ENCODE peak calls at places on chromosomes 13 and 19, in nine cellular contexts. M is hippocampal formation; R is mesendoderm; K is stimulated activated CD4-positive, alpha-beta T cell treated with anti-CD3 and anti-CD28 coated beads, Interleukin-12 subunit alpha, Interleukin-12 subunit beta, amount 100 ng/mL, for 24 hours; E is heart left ventricle; L is GM04504; T is NCI-H187; W is effector CD4-positive, alpha-beta T cell; V is amygdala. O is an unnamed sample.

GRCh38 chr13:50149932-50150331 is 134.7 kb downstream of the KCNRG start:
- DNase-seq in M (no peak), R (no peak), K (no peak), E (peak), L (no peak), T (no peak), W (no peak), V (no peak), O (no peak)

GRCh38 chr19:35767288-35768081 is 7.9 kb upstream of the ARHGAP33 start:
- DNase-seq in M (no peak), R (peak), K (no peak), E (peak), L (no peak), T (no peak), W (no peak), V (no peak), O (no peak)

GRCh38 chr19:35509018-35509652 is 4.3 kb downstream of the DMKN start:
- DNase-seq in M (no peak), R (peak), K (no peak), E (no peak), L (no peak), T (no peak), W (no peak), V (no peak), O (no peak)

GRCh38 chr19:48954011-48954594 is 572 bp upstream of the BAX start:
- DNase-seq in M (no peak), R (no peak), K (no peak), E (no peak), L (no peak), T (no peak), W (no peak), V (no peak), O (no peak)

GRCh38 chr13:51364404-51365008 is 25.0 kb downstream of the SERPINE3 start:
- DNase-seq in M (no peak), R (peak), K (no peak), E (no peak), L (no peak), T (no peak), W (no peak), V (no peak), O (no peak)

GRCh38 chr19:54432144-54432738 is 16.8 kb upstream of the LENG8 start:
- DNase-seq in M (no peak), R (no peak), K (no peak), E (no peak), L (no peak), T (no peak), W (no peak), V (no peak), O (no peak)

GRCh38 chr13:110712081-110712848 is 1.2 kb upstream of the ING1 start:
- DNase-seq in M (peak), R (peak), K (peak), E (peak), L (peak), T (peak), W (peak), V (peak), O (no peak)

GRCh38 chr19:49533551-49534488 is 6.0 kb downstream of the RCN3 start:
- DNase-seq in M (peak), R (peak), K (peak), E (peak), L (no peak), T (peak), W (peak), V (no peak), O (peak)

GRCh38 chr13:20891034-20891433 is 11.5 kb downstream of the XPO4 start:
- DNase-seq in M (no peak), R (no peak), K (no peak), E (no peak), L (no peak), T (no peak), W (no peak), V (no peak), O (no peak)

GRCh38 chr13:24232037-24232436 is 71.5 kb downstream of the SPATA13 start:
- DNase-seq in M (no peak), R (no peak), K (no peak), E (no peak), L (no peak), T (no peak), W (no peak), V (no peak), O (no peak)

GRCh38 chr13:110137677-110138008 is 169.3 kb downstream of the COL4A1 start:
- DNase-seq in M (peak), R (no peak), K (no peak), E (peak), L (no peak), T (peak), W (no peak), V (no peak), O (no peak)

GRCh38 chr13:46058268-46058667 is 5.7 kb upstream of the ZC3H13 start:
- DNase-seq in M (no peak), R (no peak), K (no peak), E (no peak), L (no peak), T (no peak), W (no peak), V (no peak), O (no peak)

GRCh38 chr13:41365636-41366035 is 54.6 kb downstream of the NAA16 start:
- DNase-seq in M (no peak), R (no peak), K (no peak), E (no peak), L (no peak), T (no peak), W (no peak), V (no peak), O (no peak)

GRCh38 chr13:99062593-99062992 is 84.7 kb upstream of the DOCK9 start:
- DNase-seq in M (no peak), R (no peak), K (no peak), E (peak), L (no peak), T (no peak), W (no peak), V (no peak), O (no peak)

GRCh38 chr19:956747-957451 is 27.2 kb upstream of the WDR18 start:
- DNase-seq in M (no peak), R (peak), K (no peak), E (no peak), L (peak), T (no peak), W (no peak), V (no peak), O (no peak)

GRCh38 chr13:110758195-110758594 is 44.7 kb downstream of the ING1 start:
- DNase-seq in M (no peak), R (peak), K (no peak), E (no peak), L (no peak), T (no peak), W (no peak), V (no peak), O (no peak)

GRCh38 chr19:51546650-51547396 is 15.4 kb upstream of the SIGLEC6 start:
- DNase-seq in M (no peak), R (no peak), K (no peak), E (no peak), L (no peak), T (no peak), W (no peak), V (no peak), O (no peak)

GRCh38 chr19:17654993-17655392 is 33.2 kb downstream of the UNC13A start:
- DNase-seq in M (no peak), R (no peak), K (no peak), E (no peak), L (no peak), T (no peak), W (no peak), V (no peak), O (no peak)

GRCh38 chr13:32426191-32426980 is 1.5 kb downstream of the N4BP2L1 start:
- DNase-seq in M (no peak), R (no peak), K (no peak), E (no peak), L (no peak), T (no peak), W (peak), V (no peak), O (peak)

GRCh38 chr19:13417054-13417453 is 89.2 kb downstream of the CACNA1A start:
- DNase-seq in M (no peak), R (no peak), K (no peak), E (peak), L (no peak), T (no peak), W (no peak), V (no peak), O (no peak)

GRCh38 chr19:44635581-44636438 is 7.9 kb upstream of the PVR start:
- DNase-seq in M (no peak), R (no peak), K (no peak), E (no peak), L (no peak), T (no peak), W (no peak), V (no peak), O (no peak)

GRCh38 chr19:51346742-51347141 is 4.8 kb upstream of the VSIG10L start:
- DNase-seq in M (no peak), R (no peak), K (no peak), E (no peak), L (no peak), T (no peak), W (no peak), V (no peak), O (no peak)

GRCh38 chr13:102679449-102680132 is 15.3 kb downstream of the METTL21C start:
- DNase-seq in M (no peak), R (no peak), K (no peak), E (no peak), L (no peak), T (no peak), W (no peak), V (no peak), O (no peak)

GRCh38 chr19:46913198-46913851 is 52.5 kb downstream of the ARHGAP35 start:
- DNase-seq in M (no peak), R (peak), K (no peak), E (no peak), L (no peak), T (no peak), W (no peak), V (no peak), O (no peak)

O was measured in naive thymus-derived CD8-positive, alpha-beta T cell.